ENCODE peak calls at places on chromosomes 4 and X, in eight cellular contexts. One of them, this sample, is unnamed.

GRCh38 chr4:45241976-45242375 is 515.6 kb upstream of the GNPDA2 start:
- DNase-seq in mammary epithelial cell: peak; percentile 47
- DNase-seq in HCT116: no peak
- DNase-seq in GM23338: no peak
- DNase-seq in H9: no peak
- DNase-seq in neural progenitor cell: no peak
- DNase-seq in PC-3: peak; percentile 65
- DNase-seq in GM23248: no peak
- DNase-seq in this sample: no peak

GRCh38 chr4:165461176-165461835 is 82.5 kb downstream of the CPE start:
- DNase-seq in H9: no peak
- DNase-seq in mammary epithelial cell: no peak
- DNase-seq in HCT116: no peak
- DNase-seq in neural progenitor cell: no peak
- DNase-seq in GM23338: no peak
- DNase-seq in GM23248: peak; percentile 85
- DNase-seq in PC-3: no peak
- DNase-seq in this sample: no peak

GRCh38 chr4:110184124-110184790 is 14.2 kb downstream of the ELOVL6 start:
- DNase-seq in HCT116: no peak
- DNase-seq in PC-3: no peak
- DNase-seq in H9: no peak
- DNase-seq in neural progenitor cell: peak; percentile 67
- DNase-seq in mammary epithelial cell: peak; percentile 39
- DNase-seq in GM23338: peak; percentile 71
- DNase-seq in GM23248: peak; percentile 39
- DNase-seq in this sample: no peak

GRCh38 chr4:113639311-113639710 is 122.2 kb downstream of the CAMK2D start:
- DNase-seq in GM23338: no peak
- DNase-seq in PC-3: no peak
- DNase-seq in mammary epithelial cell: no peak
- DNase-seq in neural progenitor cell: no peak
- DNase-seq in GM23248: no peak
- DNase-seq in HCT116: no peak
- DNase-seq in H9: no peak
- DNase-seq in this sample: no peak

GRCh38 chrX:13179100-13179499 is 134.7 kb upstream of the FAM9C start:
- DNase-seq in H9: no peak
- DNase-seq in HCT116: no peak
- DNase-seq in GM23338: no peak
- DNase-seq in PC-3: no peak
- DNase-seq in mammary epithelial cell: peak; percentile 83
- DNase-seq in neural progenitor cell: no peak
- DNase-seq in GM23248: no peak
- DNase-seq in this sample: no peak

GRCh38 chr4:170849969-170850368 is 760.2 kb upstream of the AADAT start:
- DNase-seq in mammary epithelial cell: no peak
- DNase-seq in GM23338: no peak
- DNase-seq in neural progenitor cell: no peak
- DNase-seq in GM23248: no peak
- DNase-seq in H9: no peak
- DNase-seq in HCT116: no peak
- DNase-seq in PC-3: no peak
- DNase-seq in this sample: peak; percentile 54

GRCh38 chr4:91065117-91065516 is 937.9 kb downstream of the CCSER1 start:
- DNase-seq in HCT116: no peak
- DNase-seq in mammary epithelial cell: no peak
- DNase-seq in neural progenitor cell: no peak
- DNase-seq in GM23248: no peak
- DNase-seq in PC-3: no peak
- DNase-seq in H9: no peak
- DNase-seq in GM23338: no peak
- DNase-seq in this sample: no peak

GRCh38 chrX:68822641-68823410 is 6.0 kb upstream of the EFNB1 start:
- DNase-seq in neural progenitor cell: peak; percentile 72
- DNase-seq in GM23338: peak; percentile 73
- DNase-seq in mammary epithelial cell: no peak
- DNase-seq in HCT116: peak; percentile 23
- DNase-seq in GM23248: peak; percentile 69
- DNase-seq in PC-3: peak; percentile 67
- DNase-seq in H9: peak; percentile 66
- DNase-seq in this sample: peak; percentile 39

GRCh38 chr4:98932539-98932938 is 3.6 kb upstream of the EIF4E start:
- DNase-seq in HCT116: no peak
- DNase-seq in PC-3: peak; percentile 40
- DNase-seq in mammary epithelial cell: peak; percentile 47
- DNase-seq in H9: no peak
- DNase-seq in GM23248: peak; percentile 74
- DNase-seq in neural progenitor cell: no peak
- DNase-seq in GM23338: no peak
- DNase-seq in this sample: peak; percentile 48

GRCh38 chrX:2928583-2929434 is at the start of gene ARSD:
- DNase-seq in GM23248: peak; percentile 87
- DNase-seq in H9: peak; percentile 97
- DNase-seq in PC-3: peak; percentile 88
- DNase-seq in HCT116: peak; percentile 55
- DNase-seq in neural progenitor cell: peak; percentile 95
- DNase-seq in mammary epithelial cell: peak; percentile 86
- DNase-seq in GM23338: peak; percentile 88
- DNase-seq in this sample: no peak

GRCh38 chrX:100731441-100732281 is at the start of gene SYTL4:
- DNase-seq in neural progenitor cell: peak; percentile 57
- DNase-seq in GM23338: peak; percentile 60
- DNase-seq in HCT116: peak; percentile 7
- DNase-seq in H9: peak; percentile 48
- DNase-seq in PC-3: peak; percentile 20
- DNase-seq in GM23248: peak; percentile 46
- DNase-seq in mammary epithelial cell: no peak
- DNase-seq in this sample: no peak

GRCh38 chr4:122005064-122005755 is 53.4 kb upstream of the TRPC3 start:
- DNase-seq in mammary epithelial cell: no peak
- DNase-seq in PC-3: no peak
- DNase-seq in H9: no peak
- DNase-seq in HCT116: no peak
- DNase-seq in GM23248: peak; percentile 45
- DNase-seq in GM23338: no peak
- DNase-seq in neural progenitor cell: no peak
- DNase-seq in this sample: no peak

GRCh38 chrX:39821709-39822095 is 276.1 kb downstream of the BCOR start:
- DNase-seq in GM23248: no peak
- DNase-seq in GM23338: no peak
- DNase-seq in PC-3: no peak
- DNase-seq in H9: no peak
- DNase-seq in mammary epithelial cell: no peak
- DNase-seq in neural progenitor cell: no peak
- DNase-seq in HCT116: no peak
- DNase-seq in this sample: no peak

GRCh38 chr4:159280442-159281172 is 177.7 kb downstream of the RAPGEF2 start:
- DNase-seq in neural progenitor cell: no peak
- DNase-seq in PC-3: no peak
- DNase-seq in HCT116: no peak
- DNase-seq in H9: no peak
- DNase-seq in GM23248: no peak
- DNase-seq in GM23338: no peak
- DNase-seq in mammary epithelial cell: no peak
- DNase-seq in this sample: no peak

GRCh38 chr4:40227284-40227683 is 30.5 kb downstream of the RHOH start:
- DNase-seq in mammary epithelial cell: no peak
- DNase-seq in GM23248: no peak
- DNase-seq in H9: no peak
- DNase-seq in neural progenitor cell: no peak
- DNase-seq in HCT116: no peak
- DNase-seq in PC-3: no peak
- DNase-seq in GM23338: no peak
- DNase-seq in this sample: peak; percentile 76

DNA sequence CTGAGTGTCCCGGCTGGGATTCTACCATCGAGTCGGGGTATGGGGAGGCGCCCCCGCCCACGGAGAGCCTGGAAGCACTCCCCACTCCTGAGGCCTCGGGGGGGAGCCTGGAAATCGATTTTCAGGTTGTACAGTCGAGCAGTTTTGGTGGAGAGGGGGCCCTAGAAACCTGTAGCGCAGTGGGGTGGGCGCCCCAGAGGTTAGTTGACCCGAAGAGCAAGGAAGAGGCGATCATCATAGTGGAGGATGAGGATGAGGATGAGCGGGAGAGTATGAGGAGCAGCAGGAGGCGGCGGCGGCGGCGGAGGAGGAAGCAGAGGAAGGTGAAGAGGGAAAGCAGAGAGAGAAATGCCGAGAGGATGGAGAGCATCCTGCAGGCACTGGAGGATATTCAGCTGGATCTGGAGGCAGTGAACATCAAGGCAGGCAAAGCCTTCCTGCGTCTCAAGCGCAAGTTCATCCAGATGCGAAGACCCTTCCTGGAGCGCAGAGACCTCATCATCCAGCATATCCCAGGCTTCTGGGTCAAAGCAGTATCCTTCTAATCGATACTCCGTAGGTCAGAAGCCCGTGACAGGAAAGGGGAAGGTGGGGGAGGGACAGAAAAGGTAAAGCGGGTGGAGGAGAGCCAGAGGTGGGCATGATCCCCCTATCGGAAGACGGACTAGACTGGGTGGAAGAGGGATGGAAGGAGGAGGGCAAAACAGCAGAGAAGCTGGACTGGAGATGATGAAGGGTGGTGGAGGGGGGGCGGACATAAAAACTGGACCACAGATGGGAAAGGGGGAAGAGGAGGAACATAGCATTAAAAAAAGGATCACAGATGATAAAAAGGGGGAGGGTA is 828 bp downstream of the TSPYL2 start:
- DNase-seq in mammary epithelial cell: no peak
- DNase-seq in neural progenitor cell: no peak
- DNase-seq in GM23248: peak; percentile 15
- DNase-seq in HCT116: no peak
- DNase-seq in GM23338: no peak
- DNase-seq in PC-3: no peak
- DNase-seq in H9: no peak
- DNase-seq in this sample: no peak
- H4K20me1 ChIP-seq in mammary epithelial cell: no peaks in the 10 kb centered on the region
- H4K20me1 ChIP-seq in neural progenitor cell: peaks cover 28% of the 10 kb centered on the region
- H4K20me1 ChIP-seq in GM23248: no peaks in the 10 kb centered on the region
- H4K20me1 ChIP-seq in HCT116: no peaks in the 10 kb centered on the region
- H4K20me1 ChIP-seq in GM23338: no peaks in the 10 kb centered on the region
- H4K20me1 ChIP-seq in PC-3: peaks cover 17% of the 10 kb centered on the region
- H4K20me1 ChIP-seq in H9: no peaks in the 10 kb centered on the region
- H4K20me1 ChIP-seq in this sample: no peaks in the 10 kb centered on the region

GRCh38 chrX:41473936-41474725 is 27.0 kb downstream of the NYX start:
- DNase-seq in GM23248: no peak
- DNase-seq in GM23338: no peak
- DNase-seq in PC-3: no peak
- DNase-seq in mammary epithelial cell: no peak
- DNase-seq in neural progenitor cell: no peak
- DNase-seq in H9: peak; percentile 43
- DNase-seq in HCT116: no peak
- DNase-seq in this sample: no peak
- H3K27ac ChIP-seq in GM23248: no peak overlapping the region
- H3K27ac ChIP-seq in GM23338: peak overlapping the region; percentile 95
- H3K27ac ChIP-seq in PC-3: no peak overlapping the region
- H3K27ac ChIP-seq in mammary epithelial cell: no peak overlapping the region
- H3K27ac ChIP-seq in neural progenitor cell: peak overlapping the region; percentile 93
- H3K27ac ChIP-seq in H9: peak overlapping the region; percentile 99
- H3K27ac ChIP-seq in HCT116: no peak overlapping the region
- H3K27ac ChIP-seq in this sample: no peak overlapping the region

GRCh38 chrX:78129714-78130113 is 9.7 kb downstream of the TAF9B start:
- DNase-seq in HCT116: no peak
- DNase-seq in GM23248: no peak
- DNase-seq in H9: no peak
- DNase-seq in PC-3: no peak
- DNase-seq in GM23338: no peak
- DNase-seq in mammary epithelial cell: no peak
- DNase-seq in neural progenitor cell: no peak
- DNase-seq in this sample: no peak

GRCh38 chrX:78124304-78124703 is 15.1 kb downstream of the TAF9B start:
- DNase-seq in neural progenitor cell: no peak
- DNase-seq in GM23338: no peak
- DNase-seq in PC-3: no peak
- DNase-seq in HCT116: no peak
- DNase-seq in H9: no peak
- DNase-seq in mammary epithelial cell: no peak
- DNase-seq in GM23248: peak; percentile 34
- DNase-seq in this sample: no peak

GRCh38 chrX:78123190-78123589 is 16.3 kb downstream of the TAF9B start:
- DNase-seq in mammary epithelial cell: peak; percentile 79
- DNase-seq in GM23338: no peak
- DNase-seq in neural progenitor cell: no peak
- DNase-seq in HCT116: no peak
- DNase-seq in GM23248: peak; percentile 67
- DNase-seq in PC-3: peak; percentile 85
- DNase-seq in H9: no peak
- DNase-seq in this sample: no peak

GRCh38 chrX:78130396-78130795 is 9.1 kb downstream of the TAF9B start:
- DNase-seq in GM23338: no peak
- DNase-seq in HCT116: no peak
- DNase-seq in GM23248: no peak
- DNase-seq in PC-3: no peak
- DNase-seq in neural progenitor cell: no peak
- DNase-seq in H9: no peak
- DNase-seq in mammary epithelial cell: no peak
- DNase-seq in this sample: no peak

GRCh38 chrX:78125148-78125547 is 14.3 kb downstream of the TAF9B start:
- DNase-seq in mammary epithelial cell: no peak
- DNase-seq in PC-3: no peak
- DNase-seq in GM23248: no peak
- DNase-seq in GM23338: no peak
- DNase-seq in neural progenitor cell: no peak
- DNase-seq in H9: no peak
- DNase-seq in HCT116: no peak
- DNase-seq in this sample: no peak
- H4K20me1 ChIP-seq in mammary epithelial cell: peaks cover 6% of the 10 kb centered on the region
- H4K20me1 ChIP-seq in PC-3: peaks cover 62% of the 10 kb centered on the region
- H4K20me1 ChIP-seq in GM23248: peaks cover 8% of the 10 kb centered on the region
- H4K20me1 ChIP-seq in GM23338: peaks cover 4% of the 10 kb centered on the region
- H4K20me1 ChIP-seq in neural progenitor cell: peaks cover 34% of the 10 kb centered on the region
- H4K20me1 ChIP-seq in H9: peaks cover 2% of the 10 kb centered on the region
- H4K20me1 ChIP-seq in HCT116: peaks cover 18% of the 10 kb centered on the region
- H4K20me1 ChIP-seq in this sample: peaks cover 6% of the 10 kb centered on the region

GRCh38 chr4:74473155-74473811 is 28.3 kb downstream of the AREG start:
- DNase-seq in HCT116: no peak
- DNase-seq in neural progenitor cell: no peak
- DNase-seq in PC-3: peak; percentile 82
- DNase-seq in GM23248: peak; percentile 85
- DNase-seq in mammary epithelial cell: peak; percentile 80
- DNase-seq in H9: no peak
- DNase-seq in GM23338: peak; percentile 6
- DNase-seq in this sample: no peak
- H3K27ac ChIP-seq in HCT116: no peak overlapping the region
- H3K27ac ChIP-seq in neural progenitor cell: no peak overlapping the region
- H3K27ac ChIP-seq in PC-3: peak overlapping the region; percentile 4
- H3K27ac ChIP-seq in GM23248: peak overlapping the region; percentile 26
- H3K27ac ChIP-seq in mammary epithelial cell: no peak overlapping the region
- H3K27ac ChIP-seq in H9: no peak overlapping the region
- H3K27ac ChIP-seq in GM23338: no peak overlapping the region
- H3K27ac ChIP-seq in this sample: no peak overlapping the region

This sample was measured in MM.1S.